ENCODE peak calls at places on chromosomes 6 and 20, in four cellular contexts. V is ELF-1, A is heart left ventricle, Z is cardiac septum. S is an unnamed sample.
A peak's percentile ranks its signal among the peaks of the same experiment; 100 is the strongest.

GRCh38 chr20:34558320-34559202 is at the start of gene MAP1LC3A:
- DNase-seq in V (peak; percentile 96), A (peak; percentile 98), Z (peak; percentile 98), S (peak; percentile 99)

GRCh38 chr20:41293269-41294037 is 24.1 kb downstream of the ZHX3 start:
- DNase-seq in V (no peak), A (no peak), Z (no peak), S (no peak)

GRCh38 chr6:53496797-53497196 is 48.1 kb downstream of the GCLC start:
- DNase-seq in V (no peak), A (no peak), Z (no peak), S (no peak)

GRCh38 chr6:13479206-13479797 is 8.1 kb downstream of the GFOD1 start:
- DNase-seq in V (no peak), A (no peak), Z (no peak), S (no peak)

GRCh38 chr6:24524801-24525200 is 30.0 kb downstream of the ALDH5A1 start:
- DNase-seq in V (peak; percentile 29), A (no peak), Z (no peak), S (no peak)

GRCh38 chr6:56902551-56903464 is 52.1 kb upstream of the BEND6 start:
- DNase-seq in V (no peak), A (no peak), Z (no peak), S (no peak)

GRCh38 chr6:168778201-168778600 is 337.2 kb downstream of the SMOC2 start:
- DNase-seq in V (no peak), A (peak; percentile 72), Z (no peak), S (peak; percentile 64)

GRCh38 chr6:10030942-10031537 is 383.8 kb downstream of the TFAP2A start:
- DNase-seq in V (no peak), A (no peak), Z (no peak), S (no peak)

GRCh38 chr6:7442467-7442866 is 52.9 kb downstream of the RIOK1 start:
- DNase-seq in V (no peak), A (no peak), Z (no peak), S (no peak)